ENCODE peak calls at places on chromosomes 12 and 14, in seven cellular contexts. One of them, this sample, is unnamed.

GRCh38 chr14:64303471-64303917 is 9.3 kb upstream of the ESR2 start:
- DNase-seq in WTC11: no peak
- DNase-seq in activated T-cell treated with anti-CD3 and anti-CD28 coated beads for 48 hours: no peak
- DNase-seq in NCI-H1417: peak
- DNase-seq in NCI-H1092 treated with DMSO at 0.1 percent for 48 hours: peak
- DNase-seq in NCI-H2029: peak
- DNase-seq in pulmonary artery endothelial cell: peak
- DNase-seq in this sample: no peak

GRCh38 chr12:18683603-18684002 is 54.2 kb downstream of the PLCZ1 start:
- DNase-seq in pulmonary artery endothelial cell: no peak
- DNase-seq in NCI-H1092 treated with DMSO at 0.1 percent for 48 hours: no peak
- DNase-seq in NCI-H2029: no peak
- DNase-seq in activated T-cell treated with anti-CD3 and anti-CD28 coated beads for 48 hours: no peak
- DNase-seq in NCI-H1417: no peak
- DNase-seq in WTC11: no peak
- DNase-seq in this sample: no peak

GRCh38 chr14:75374911-75375310 is 52.9 kb upstream of the JDP2 start:
- DNase-seq in NCI-H2029: no peak
- DNase-seq in NCI-H1092 treated with DMSO at 0.1 percent for 48 hours: no peak
- DNase-seq in NCI-H1417: no peak
- DNase-seq in WTC11: no peak
- DNase-seq in activated T-cell treated with anti-CD3 and anti-CD28 coated beads for 48 hours: no peak
- DNase-seq in pulmonary artery endothelial cell: no peak
- DNase-seq in this sample: no peak

GRCh38 chr12:10031771-10032175 is 1.3 kb downstream of the CLEC9A start:
- DNase-seq in NCI-H2029: no peak
- DNase-seq in WTC11: no peak
- DNase-seq in NCI-H1092 treated with DMSO at 0.1 percent for 48 hours: no peak
- DNase-seq in pulmonary artery endothelial cell: peak
- DNase-seq in activated T-cell treated with anti-CD3 and anti-CD28 coated beads for 48 hours: no peak
- DNase-seq in NCI-H1417: no peak
- DNase-seq in this sample: no peak

GRCh38 chr12:105476616-105477015 is 146.1 kb downstream of the C12orf75 start:
- DNase-seq in NCI-H1417: no peak
- DNase-seq in NCI-H2029: no peak
- DNase-seq in activated T-cell treated with anti-CD3 and anti-CD28 coated beads for 48 hours: no peak
- DNase-seq in pulmonary artery endothelial cell: no peak
- DNase-seq in NCI-H1092 treated with DMSO at 0.1 percent for 48 hours: no peak
- DNase-seq in WTC11: no peak
- DNase-seq in this sample: no peak

GRCh38 chr14:71247106-71247505 is 339.8 kb downstream of the PCNX1 start:
- DNase-seq in activated T-cell treated with anti-CD3 and anti-CD28 coated beads for 48 hours: no peak
- DNase-seq in WTC11: no peak
- DNase-seq in NCI-H1417: no peak
- DNase-seq in NCI-H2029: no peak
- DNase-seq in pulmonary artery endothelial cell: no peak
- DNase-seq in NCI-H1092 treated with DMSO at 0.1 percent for 48 hours: no peak
- DNase-seq in this sample: no peak

GRCh38 chr14:98173291-98173690 is 1098.7 kb downstream of the BCL11B start:
- DNase-seq in NCI-H1092 treated with DMSO at 0.1 percent for 48 hours: no peak
- DNase-seq in NCI-H1417: no peak
- DNase-seq in pulmonary artery endothelial cell: no peak
- DNase-seq in WTC11: no peak
- DNase-seq in activated T-cell treated with anti-CD3 and anti-CD28 coated beads for 48 hours: no peak
- DNase-seq in NCI-H2029: no peak
- DNase-seq in this sample: no peak

GRCh38 chr14:99944241-99944651 is 121.0 kb upstream of the EVL start:
- DNase-seq in WTC11: no peak
- DNase-seq in activated T-cell treated with anti-CD3 and anti-CD28 coated beads for 48 hours: no peak
- DNase-seq in NCI-H1092 treated with DMSO at 0.1 percent for 48 hours: no peak
- DNase-seq in pulmonary artery endothelial cell: no peak
- DNase-seq in NCI-H1417: no peak
- DNase-seq in NCI-H2029: no peak
- DNase-seq in this sample: no peak

GRCh38 chr14:28751467-28752058 is 15.0 kb upstream of the FOXG1 start:
- DNase-seq in pulmonary artery endothelial cell: no peak
- DNase-seq in NCI-H1417: peak
- DNase-seq in WTC11: peak
- DNase-seq in NCI-H2029: peak
- DNase-seq in activated T-cell treated with anti-CD3 and anti-CD28 coated beads for 48 hours: no peak
- DNase-seq in NCI-H1092 treated with DMSO at 0.1 percent for 48 hours: no peak
- DNase-seq in this sample: no peak

GRCh38 chr14:91509083-91509877 is 830 bp downstream of the PPP4R3A start:
- DNase-seq in pulmonary artery endothelial cell: no peak
- DNase-seq in NCI-H2029: no peak
- DNase-seq in NCI-H1092 treated with DMSO at 0.1 percent for 48 hours: peak
- DNase-seq in WTC11: peak
- DNase-seq in NCI-H1417: peak
- DNase-seq in activated T-cell treated with anti-CD3 and anti-CD28 coated beads for 48 hours: peak
- DNase-seq in this sample: peak

GRCh38 chr12:130487636-130488035 is 149.9 kb downstream of the PIWIL1 start:
- DNase-seq in WTC11: no peak
- DNase-seq in NCI-H1092 treated with DMSO at 0.1 percent for 48 hours: no peak
- DNase-seq in NCI-H2029: no peak
- DNase-seq in activated T-cell treated with anti-CD3 and anti-CD28 coated beads for 48 hours: no peak
- DNase-seq in NCI-H1417: no peak
- DNase-seq in pulmonary artery endothelial cell: no peak
- DNase-seq in this sample: no peak

GRCh38 chr14:31096255-31096654 is 70.1 kb upstream of the STRN3 start:
- DNase-seq in WTC11: no peak
- DNase-seq in NCI-H1092 treated with DMSO at 0.1 percent for 48 hours: no peak
- DNase-seq in pulmonary artery endothelial cell: no peak
- DNase-seq in activated T-cell treated with anti-CD3 and anti-CD28 coated beads for 48 hours: no peak
- DNase-seq in NCI-H2029: no peak
- DNase-seq in NCI-H1417: no peak
- DNase-seq in this sample: no peak

GRCh38 chr14:69945905-69946304 is 66.7 kb downstream of the SMOC1 start:
- DNase-seq in pulmonary artery endothelial cell: no peak
- DNase-seq in activated T-cell treated with anti-CD3 and anti-CD28 coated beads for 48 hours: no peak
- DNase-seq in NCI-H2029: peak
- DNase-seq in NCI-H1417: peak
- DNase-seq in NCI-H1092 treated with DMSO at 0.1 percent for 48 hours: peak
- DNase-seq in WTC11: no peak
- DNase-seq in this sample: no peak

GRCh38 chr12:49264466-49264872 is 413 bp upstream of the TUBA1C start:
- DNase-seq in pulmonary artery endothelial cell: no peak
- DNase-seq in NCI-H1417: peak
- DNase-seq in activated T-cell treated with anti-CD3 and anti-CD28 coated beads for 48 hours: peak
- DNase-seq in WTC11: no peak
- DNase-seq in NCI-H1092 treated with DMSO at 0.1 percent for 48 hours: no peak
- DNase-seq in NCI-H2029: no peak
- DNase-seq in this sample: no peak

GRCh38 chr14:30362369-30363218 is 196.4 kb upstream of the G2E3 start:
- DNase-seq in pulmonary artery endothelial cell: no peak
- DNase-seq in NCI-H1092 treated with DMSO at 0.1 percent for 48 hours: no peak
- DNase-seq in NCI-H1417: no peak
- DNase-seq in NCI-H2029: no peak
- DNase-seq in activated T-cell treated with anti-CD3 and anti-CD28 coated beads for 48 hours: no peak
- DNase-seq in WTC11: no peak
- DNase-seq in this sample: no peak

GRCh38 chr12:88986056-88986455 is 366.2 kb downstream of the DUSP6 start:
- DNase-seq in NCI-H2029: no peak
- DNase-seq in NCI-H1092 treated with DMSO at 0.1 percent for 48 hours: no peak
- DNase-seq in WTC11: no peak
- DNase-seq in activated T-cell treated with anti-CD3 and anti-CD28 coated beads for 48 hours: no peak
- DNase-seq in NCI-H1417: no peak
- DNase-seq in pulmonary artery endothelial cell: no peak
- DNase-seq in this sample: no peak

GRCh38 chr12:115617391-115617790 is 660.1 kb downstream of the MED13L start:
- DNase-seq in NCI-H2029: no peak
- DNase-seq in pulmonary artery endothelial cell: no peak
- DNase-seq in WTC11: peak
- DNase-seq in NCI-H1417: no peak
- DNase-seq in NCI-H1092 treated with DMSO at 0.1 percent for 48 hours: no peak
- DNase-seq in activated T-cell treated with anti-CD3 and anti-CD28 coated beads for 48 hours: no peak
- DNase-seq in this sample: no peak

GRCh38 chr12:64332938-64333337 is 57.6 kb downstream of the C12orf56 start:
- DNase-seq in NCI-H1092 treated with DMSO at 0.1 percent for 48 hours: no peak
- DNase-seq in WTC11: no peak
- DNase-seq in activated T-cell treated with anti-CD3 and anti-CD28 coated beads for 48 hours: no peak
- DNase-seq in pulmonary artery endothelial cell: no peak
- DNase-seq in NCI-H1417: no peak
- DNase-seq in NCI-H2029: no peak
- DNase-seq in this sample: no peak

GRCh38 chr12:122661246-122661645 is 41.9 kb downstream of the HCAR2 start:
- DNase-seq in pulmonary artery endothelial cell: no peak
- DNase-seq in activated T-cell treated with anti-CD3 and anti-CD28 coated beads for 48 hours: no peak
- DNase-seq in NCI-H1417: no peak
- DNase-seq in NCI-H1092 treated with DMSO at 0.1 percent for 48 hours: no peak
- DNase-seq in NCI-H2029: no peak
- DNase-seq in WTC11: no peak
- DNase-seq in this sample: no peak

GRCh38 chr12:69443916-69444315 is 26.3 kb upstream of the FRS2 start:
- DNase-seq in NCI-H1092 treated with DMSO at 0.1 percent for 48 hours: no peak
- DNase-seq in pulmonary artery endothelial cell: no peak
- DNase-seq in activated T-cell treated with anti-CD3 and anti-CD28 coated beads for 48 hours: no peak
- DNase-seq in WTC11: no peak
- DNase-seq in NCI-H1417: no peak
- DNase-seq in NCI-H2029: no peak
- DNase-seq in this sample: no peak